ENCODE peak calls at places on chromosomes 5 and 9, in seven cellular contexts. G is endothelial cell of umbilical vein, F is sigmoid colon, X is breast epithelium, I is spleen, Q is SK-N-SH, L is stomach. O is an unnamed sample.

GRCh38 chr9:137724114-137724445 is 105.3 kb downstream of the EHMT1 start:
- DNase-seq in I (no peak), X (no peak), G (no peak), F (no peak), L (no peak), Q (no peak), O (no peak)

GRCh38 chr5:160480652-160481051 is 59.0 kb downstream of the PTTG1 start:
- DNase-seq in G (no peak), Q (no peak), X (no peak), L (no peak), F (no peak), I (no peak), O (no peak)

GRCh38 chr5:170313344-170313743 is 15.8 kb upstream of the LCP2 start:
- DNase-seq in Q (no peak), L (no peak), X (no peak), F (no peak), G (no peak), I (no peak), O (no peak)

GRCh38 chr5:134917070-134917831 is 12.3 kb downstream of the PCBD2 start:
- DNase-seq in F (no peak), X (no peak), G (no peak), L (no peak), Q (no peak), I (no peak), O (no peak)

GRCh38 chr5:38023799-38024198 is 184.0 kb upstream of the GDNF start:
- DNase-seq in F (no peak), L (no peak), G (no peak), I (no peak), Q (no peak), X (no peak), O (no peak)

GRCh38 chr9:126320158-126320922 is 6.3 kb upstream of the MVB12B start:
- DNase-seq in I (peak; percentile 20), Q (no peak), G (no peak), L (no peak), X (no peak), F (no peak), O (no peak)

GRCh38 chr5:138820695-138821094 is 54.4 kb downstream of the LRRTM2 start:
- DNase-seq in Q (no peak), G (no peak), X (no peak), I (no peak), L (no peak), F (no peak), O (no peak)

GRCh38 chr5:142102980-142103379 is 5.6 kb upstream of the NDFIP1 start:
- DNase-seq in G (no peak), F (no peak), Q (no peak), X (no peak), L (peak; percentile 52), I (no peak), O (no peak)

GRCh38 chr5:111394580-111394979 is 117.8 kb downstream of the STARD4 start:
- DNase-seq in Q (no peak), I (no peak), G (peak; percentile 51), L (no peak), X (no peak), F (no peak), O (no peak)

DNA sequence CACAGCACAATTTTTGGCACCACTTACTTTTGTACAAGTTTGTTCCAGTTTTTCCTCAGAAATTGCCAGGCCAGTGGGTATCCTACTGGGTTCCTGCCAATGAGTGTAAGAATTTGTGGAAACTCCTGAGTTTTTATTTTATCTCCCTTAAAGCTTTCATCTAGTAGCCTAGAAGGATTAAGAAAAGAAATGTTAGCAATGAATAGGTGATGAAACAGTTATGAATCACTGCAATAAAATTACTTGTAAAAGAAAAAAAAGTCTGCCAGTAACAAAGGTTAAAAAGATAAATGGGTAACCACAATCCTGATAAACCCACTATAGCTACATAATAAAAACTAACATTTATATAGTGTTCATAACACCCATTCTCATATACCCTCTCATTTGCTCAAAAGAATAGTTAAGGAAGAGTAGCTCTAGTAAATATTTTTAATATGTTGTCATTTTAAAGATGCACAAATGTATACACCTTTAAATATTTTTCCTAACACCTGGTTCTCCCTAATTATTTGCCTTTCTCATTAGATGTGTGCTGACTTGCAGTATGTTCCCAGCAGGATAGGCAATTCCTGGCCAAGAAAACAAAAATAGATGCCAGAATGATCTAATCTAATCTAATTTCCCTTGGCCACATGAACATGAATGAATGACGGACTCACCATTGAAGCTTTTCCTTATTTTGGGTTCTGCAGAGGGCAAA is 26.6 kb downstream of the ERAP1 start:
- DNase-seq in X (no peak), L (no peak), I (no peak), F (no peak), Q (no peak), G (peak; percentile 53), O (no peak)
- TF ChIP-seq POLR2AphosphoS5 in X (no peak), L (no peak), I (no peak), F (no peak), Q (no peak), G (peak; percentile 17), O (no peak)

GRCh38 chr5:95734156-95734555 is 3.0 kb downstream of the RHOBTB3 start:
- DNase-seq in L (no peak), Q (no peak), G (no peak), I (no peak), F (no peak), X (no peak), O (no peak)
- H3K4me3 ChIP-seq in L (peak overlapping the region; percentile 87), Q (peak overlapping the region; percentile 98), G (no peak overlapping the region), I (no peak overlapping the region), F (no peak overlapping the region), X (no peak overlapping the region), O (peak overlapping the region; percentile 96)

GRCh38 chr9:15243086-15243485 is 63.9 kb downstream of the TTC39B start:
- DNase-seq in L (no peak), G (no peak), I (no peak), Q (no peak), X (no peak), F (no peak), O (no peak)
- TF ChIP-seq POLR2AphosphoS5 in L (no peak), G (no peak), I (no peak), Q (no peak), X (no peak), F (no peak), O (no peak)

GRCh38 chr9:92325269-92325990 is at the start of the genes CENPP and NOL8:
- DNase-seq in I (peak; percentile 95), F (peak; percentile 90), X (peak; percentile 71), L (peak; percentile 82), Q (peak; percentile 91), G (peak; percentile 93), O (peak; percentile 90)

GRCh38 chr9:92324889-92325268 is 271 bp downstream of the NOL8 start:
- DNase-seq in L (no peak), F (peak; percentile 66), G (no peak), X (no peak), Q (no peak), I (peak; percentile 89), O (no peak)

GRCh38 chr9:92325991-92326500 is 293 bp downstream of the CENPP start:
- DNase-seq in F (no peak), Q (no peak), I (no peak), X (no peak), G (no peak), L (no peak), O (peak; percentile 72)

GRCh38 chr9:92327283-92327850 is 1.6 kb downstream of the CENPP start:
- DNase-seq in L (no peak), I (no peak), Q (no peak), X (no peak), G (no peak), F (no peak), O (no peak)

DNA sequence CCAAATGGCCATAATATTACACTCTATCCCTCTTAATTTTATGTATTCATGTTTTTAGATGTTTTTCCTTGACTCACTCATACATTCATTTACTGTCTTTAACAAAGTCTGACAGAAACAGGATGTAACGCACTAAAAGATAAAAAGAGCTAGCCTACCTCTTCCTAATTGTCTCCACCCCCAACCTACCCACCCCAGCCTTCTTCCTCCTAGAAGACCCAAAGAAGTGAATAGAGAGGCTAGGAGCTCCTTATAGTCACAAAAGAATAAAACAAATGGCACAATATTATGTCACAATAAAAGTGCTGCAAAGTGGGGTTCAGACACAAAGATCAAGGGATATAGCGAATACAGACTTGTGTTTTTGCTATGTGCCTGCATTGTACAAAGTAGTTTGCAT is 699 bp downstream of the NOL8 start:
- DNase-seq in Q (no peak), L (no peak), F (no peak), G (no peak), I (no peak), X (no peak), O (no peak)
- H3K4me3 ChIP-seq in Q (peak overlapping the region; percentile 92), L (peak overlapping the region; percentile 86), F (peak overlapping the region; percentile 66), G (peak overlapping the region; percentile 32), I (peak overlapping the region; percentile 71), X (peak overlapping the region; percentile 84), O (peak overlapping the region; percentile 95)

DNA sequence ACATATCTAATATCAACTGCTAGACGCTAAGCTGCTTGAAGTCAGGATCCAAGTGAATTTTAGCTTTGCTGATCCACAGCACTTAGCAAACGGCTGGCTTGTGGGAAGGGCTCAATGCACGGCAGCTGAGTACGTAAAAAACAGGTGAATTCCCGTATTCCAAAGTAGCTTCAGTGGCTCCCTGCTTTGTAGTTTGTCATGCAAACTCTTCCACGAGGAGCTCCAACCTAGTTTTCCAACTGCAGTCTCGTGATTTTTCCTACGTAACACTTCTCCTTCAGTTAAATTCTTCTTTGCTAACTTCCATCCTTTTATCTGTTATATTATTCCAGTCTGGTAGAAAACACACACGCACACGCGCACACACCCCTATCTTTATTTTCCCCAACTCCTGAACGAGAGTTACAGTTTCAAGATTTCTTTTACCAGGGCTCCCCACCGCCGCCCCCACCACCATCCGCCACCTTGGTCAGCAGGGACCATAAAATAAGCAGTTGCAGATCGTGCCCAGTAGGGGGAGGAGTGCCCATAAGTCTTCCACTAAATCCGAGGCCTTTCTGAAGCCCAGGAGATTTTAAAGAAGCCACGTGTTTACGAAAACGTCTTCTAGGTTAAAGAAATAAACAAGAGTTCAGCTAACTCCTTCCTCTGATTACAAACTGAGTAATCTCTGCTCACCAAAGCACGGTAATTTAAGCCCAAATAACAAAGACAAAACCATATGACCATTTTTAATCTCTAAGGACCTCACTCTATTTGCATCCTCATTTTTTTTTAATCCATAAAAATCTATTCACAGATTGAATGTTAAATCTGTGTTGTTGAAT is 34.8 kb upstream of the TRIO start:
- DNase-seq in X (no peak), F (peak; percentile 86), I (no peak), Q (peak; percentile 72), L (peak; percentile 71), G (peak; percentile 77), O (no peak)
- TF ChIP-seq POLR2AphosphoS5 in X (no peak), F (no peak), I (peak; percentile 45), Q (no peak), L (no peak), G (no peak), O (no peak)

GRCh38 chr5:33781286-33781685 is 110.5 kb downstream of the ADAMTS12 start:
- DNase-seq in X (no peak), G (no peak), F (peak; percentile 64), L (no peak), I (no peak), Q (peak; percentile 3), O (no peak)
- H3K4me3 ChIP-seq in X (no peak overlapping the region), G (no peak overlapping the region), F (no peak overlapping the region), L (no peak overlapping the region), I (no peak overlapping the region), Q (no peak overlapping the region), O (no peak overlapping the region)

O was measured in suprapubic skin.